ENCODE peak calls at places on chromosome 3, in four cellular contexts. L is endothelial cell, T is cerebellar cortex, F is cardiac fibroblast. K is an unnamed sample.

GRCh38 chr3:69739204-69740102 is at the start of gene MITF:
- DNase-seq in L (peak), T (peak), F (peak), K (peak)

GRCh38 chr3:46469680-46470357 is 5.1 kb upstream of the LTF start:
- DNase-seq in L (no peak), T (no peak), F (no peak), K (no peak)

GRCh38 chr3:107543666-107544065 is 20.9 kb downstream of the BBX start:
- DNase-seq in L (no peak), T (peak), F (peak), K (no peak)

GRCh38 chr3:119891944-119892721 is 110.2 kb downstream of the NR1I2 start:
- DNase-seq in L (peak), T (peak), F (peak), K (peak)

GRCh38 chr3:49673715-49674490 is at the start of gene APEH:
- DNase-seq in L (peak), T (peak), F (peak), K (peak)

GRCh38 chr3:152737021-152737908 is 97.7 kb upstream of the P2RY1 start:
- DNase-seq in L (no peak), T (no peak), F (peak), K (no peak)

GRCh38 chr3:64837126-64837738 is 149.4 kb upstream of the ADAMTS9 start:
- DNase-seq in L (no peak), T (no peak), F (no peak), K (no peak)

GRCh38 chr3:170762081-170762480 is 107.9 kb downstream of the RPL22L1 start:
- DNase-seq in L (no peak), T (no peak), F (no peak), K (no peak)

GRCh38 chr3:136642714-136643113 is 109.5 kb downstream of the STAG1 start:
- DNase-seq in L (no peak), T (no peak), F (no peak), K (no peak)

GRCh38 chr3:87771338-87772059 is 287.3 kb downstream of the CGGBP1 start:
- DNase-seq in L (peak), T (peak), F (peak), K (no peak)

GRCh38 chr3:139309880-139310279 is 33.9 kb upstream of the MRPS22 start:
- DNase-seq in L (no peak), T (no peak), F (no peak), K (no peak)

GRCh38 chr3:63656791-63657190 is 4.3 kb downstream of the SNTN start:
- DNase-seq in L (no peak), T (no peak), F (no peak), K (no peak)

GRCh38 chr3:120039642-120040610 is 54.3 kb downstream of the GSK3B start:
- DNase-seq in L (no peak), T (no peak), F (peak), K (peak)

GRCh38 chr3:35760147-35760546 is 120.8 kb downstream of the ARPP21 start:
- DNase-seq in L (no peak), T (peak), F (no peak), K (no peak)

GRCh38 chr3:153069598-153069997 is 92.4 kb upstream of the RAP2B start:
- DNase-seq in L (no peak), T (no peak), F (no peak), K (no peak)

GRCh38 chr3:37712918-37713819 is 148.5 kb upstream of the CTDSPL start:
- DNase-seq in L (no peak), T (no peak), F (peak), K (no peak)

K was measured in iPS DF 19.7.